ENCODE peak calls at places on chromosomes 7 and 10, in five cellular contexts. One of them, this sample, is unnamed.

GRCh38 chr7:83161851-83162401 is 758 bp downstream of the PCLO start:
- DNase-seq in SK-N-SH: no peak
- DNase-seq in A549: peak; percentile 4
- DNase-seq in GM12878: no peak
- DNase-seq in K562: no peak
- DNase-seq in this sample: no peak

GRCh38 chr7:128876127-128876526 is 13.5 kb downstream of the ATP6V1F start:
- DNase-seq in SK-N-SH: no peak
- DNase-seq in A549: no peak
- DNase-seq in GM12878: no peak
- DNase-seq in K562: no peak
- DNase-seq in this sample: no peak

GRCh38 chr7:1554332-1555045 is 1.5 kb downstream of the TMEM184A start:
- DNase-seq in SK-N-SH: peak; percentile 50
- DNase-seq in A549: no peak
- DNase-seq in GM12878: no peak
- DNase-seq in K562: no peak
- DNase-seq in this sample: no peak

GRCh38 chr10:131901181-131901829 is 497 bp downstream of the PPP2R2D start:
- DNase-seq in SK-N-SH: peak; percentile 71
- DNase-seq in A549: peak; percentile 28
- DNase-seq in GM12878: no peak
- DNase-seq in K562: no peak
- DNase-seq in this sample: peak; percentile 4

GRCh38 chr7:9030131-9030530 is 596.7 kb downstream of the NXPH1 start:
- DNase-seq in SK-N-SH: no peak
- DNase-seq in A549: no peak
- DNase-seq in GM12878: no peak
- DNase-seq in K562: no peak
- DNase-seq in this sample: no peak

GRCh38 chr7:156604311-156604710 is 36.3 kb upstream of the RNF32 start:
- DNase-seq in SK-N-SH: no peak
- DNase-seq in A549: no peak
- DNase-seq in GM12878: no peak
- DNase-seq in K562: no peak
- DNase-seq in this sample: peak; percentile 9

GRCh38 chr7:1672851-1673486 is 2.9 kb downstream of the ELFN1 start:
- DNase-seq in SK-N-SH: no peak
- DNase-seq in A549: no peak
- DNase-seq in GM12878: no peak
- DNase-seq in K562: no peak
- DNase-seq in this sample: no peak

GRCh38 chr10:132418520-132419416 is 21.8 kb downstream of the PWWP2B start:
- DNase-seq in SK-N-SH: peak; percentile 49
- DNase-seq in A549: peak; percentile 68
- DNase-seq in GM12878: no peak
- DNase-seq in K562: no peak
- DNase-seq in this sample: no peak

GRCh38 chr7:113289140-113289740 is 170.9 kb upstream of the SMIM30 start:
- DNase-seq in SK-N-SH: peak; percentile 42
- DNase-seq in A549: no peak
- DNase-seq in GM12878: no peak
- DNase-seq in K562: peak; percentile 21
- DNase-seq in this sample: peak; percentile 71

GRCh38 chr7:147282204-147282603 is 1165.6 kb downstream of the CNTNAP2 start:
- DNase-seq in SK-N-SH: no peak
- DNase-seq in A549: no peak
- DNase-seq in GM12878: no peak
- DNase-seq in K562: no peak
- DNase-seq in this sample: no peak

GRCh38 chr10:16049775-16050174 is 189.5 kb upstream of the MINDY3 start:
- DNase-seq in SK-N-SH: no peak
- DNase-seq in A549: no peak
- DNase-seq in GM12878: no peak
- DNase-seq in K562: peak; percentile 4
- DNase-seq in this sample: no peak

GRCh38 chr7:47758546-47758945 is 176.6 kb upstream of the TNS3 start:
- DNase-seq in SK-N-SH: no peak
- DNase-seq in A549: no peak
- DNase-seq in GM12878: no peak
- DNase-seq in K562: no peak
- DNase-seq in this sample: peak; percentile 36

GRCh38 chr7:23347007-23347681 is 48.0 kb downstream of the MALSU1 start:
- DNase-seq in SK-N-SH: no peak
- DNase-seq in A549: no peak
- DNase-seq in GM12878: no peak
- DNase-seq in K562: peak; percentile 81
- DNase-seq in this sample: no peak

GRCh38 chr10:83289373-83289772 is 849.9 kb upstream of the GHITM start:
- DNase-seq in SK-N-SH: peak; percentile 7
- DNase-seq in A549: no peak
- DNase-seq in GM12878: no peak
- DNase-seq in K562: no peak
- DNase-seq in this sample: no peak

GRCh38 chr7:77687747-77688144 is 8.5 kb upstream of the RSBN1L start:
- DNase-seq in SK-N-SH: no peak
- DNase-seq in A549: no peak
- DNase-seq in GM12878: no peak
- DNase-seq in K562: no peak
- DNase-seq in this sample: no peak

GRCh38 chr7:107023522-107024149 is 20.9 kb upstream of the PRKAR2B start:
- DNase-seq in SK-N-SH: no peak
- DNase-seq in A549: no peak
- DNase-seq in GM12878: no peak
- DNase-seq in K562: no peak
- DNase-seq in this sample: no peak

GRCh38 chr10:129755075-129756020 is 208.7 kb downstream of the EBF3 start:
- DNase-seq in SK-N-SH: no peak
- DNase-seq in A549: no peak
- DNase-seq in GM12878: no peak
- DNase-seq in K562: no peak
- DNase-seq in this sample: no peak

DNA sequence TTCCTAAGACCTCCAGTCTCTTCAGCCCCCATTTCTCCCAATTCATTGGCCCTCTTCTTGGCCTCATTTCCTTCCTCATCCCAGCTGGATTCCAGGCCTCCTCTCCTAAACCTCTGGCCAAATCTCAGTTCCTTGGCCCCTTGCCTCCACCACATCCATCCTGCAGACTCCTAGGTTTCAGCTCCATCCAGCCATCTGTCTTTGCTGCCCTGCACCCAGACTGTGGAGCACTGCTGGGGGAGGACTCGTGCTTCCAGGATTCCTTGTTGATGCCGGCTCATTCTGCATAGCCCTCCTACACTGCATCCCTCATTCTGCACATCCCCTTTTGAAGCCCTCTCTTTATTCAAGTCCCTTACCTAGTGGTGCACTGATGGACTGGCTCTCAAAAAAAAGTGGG is 6.8 kb downstream of the PLAC9 start:
- DNase-seq in SK-N-SH: no peak
- DNase-seq in A549: no peak
- DNase-seq in GM12878: no peak
- DNase-seq in K562: no peak
- DNase-seq in this sample: no peak
- TF ChIP-seq RCOR1 in SK-N-SH: no peak
- TF ChIP-seq RCOR1 in A549: no peak
- TF ChIP-seq RCOR1 in GM12878: no peak
- TF ChIP-seq RCOR1 in K562: no peak
- TF ChIP-seq RCOR1 in this sample: no peak

DNA sequence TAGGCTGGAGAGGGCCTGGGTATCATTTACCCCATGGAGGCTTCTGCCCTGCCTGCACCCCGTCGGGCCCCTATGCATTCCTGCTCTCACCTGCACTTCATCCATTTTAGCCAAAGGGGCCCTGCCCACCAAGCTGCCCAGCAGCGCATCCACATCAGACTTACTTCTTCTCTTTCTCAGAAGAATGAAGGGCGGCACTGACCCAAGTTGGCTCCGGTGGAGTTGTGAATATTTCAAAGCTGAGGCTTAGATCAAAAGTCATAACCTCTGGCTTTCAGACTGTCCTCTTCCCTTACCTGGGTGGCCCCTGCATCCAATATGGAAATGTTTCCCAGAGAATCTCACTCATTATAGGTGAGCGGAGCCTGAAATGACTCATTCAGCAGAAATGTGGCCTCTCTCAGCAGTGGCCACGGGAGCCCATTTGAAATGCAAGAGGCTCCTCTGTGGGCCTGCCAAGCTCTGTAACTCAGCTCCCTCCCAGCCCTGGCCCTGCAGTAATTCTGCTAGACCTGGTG is 117.6 kb upstream of the TCF7L2 start:
- DNase-seq in SK-N-SH: no peak
- DNase-seq in A549: no peak
- DNase-seq in GM12878: no peak
- DNase-seq in K562: no peak
- DNase-seq in this sample: peak; percentile 18
- TF ChIP-seq RCOR1 in SK-N-SH: no peak
- TF ChIP-seq RCOR1 in A549: no peak
- TF ChIP-seq RCOR1 in GM12878: no peak
- TF ChIP-seq RCOR1 in K562: no peak
- TF ChIP-seq RCOR1 in this sample: no peak

GRCh38 chr10:114720685-114721278 is 62.7 kb upstream of the ABLIM1 start:
- DNase-seq in SK-N-SH: no peak
- DNase-seq in A549: no peak
- DNase-seq in GM12878: no peak
- DNase-seq in K562: no peak
- DNase-seq in this sample: no peak
- TF ChIP-seq RCOR1 in SK-N-SH: no peak
- TF ChIP-seq RCOR1 in A549: no peak
- TF ChIP-seq RCOR1 in GM12878: no peak
- TF ChIP-seq RCOR1 in K562: no peak
- TF ChIP-seq RCOR1 in this sample: no peak

GRCh38 chr7:130353196-130353595 is 8.6 kb downstream of the CPA5 start:
- DNase-seq in SK-N-SH: peak; percentile 17
- DNase-seq in A549: no peak
- DNase-seq in GM12878: no peak
- DNase-seq in K562: no peak
- DNase-seq in this sample: no peak

GRCh38 chr7:130349911-130350782 is 5.5 kb downstream of the CPA5 start:
- DNase-seq in SK-N-SH: peak; percentile 25
- DNase-seq in A549: no peak
- DNase-seq in GM12878: no peak
- DNase-seq in K562: no peak
- DNase-seq in this sample: peak; percentile 28

GRCh38 chr7:130350945-130351663 is 6.5 kb downstream of the CPA5 start:
- DNase-seq in SK-N-SH: peak; percentile 18
- DNase-seq in A549: no peak
- DNase-seq in GM12878: peak; percentile 46
- DNase-seq in K562: no peak
- DNase-seq in this sample: no peak

GRCh38 chr7:130352335-130353074 is 7.9 kb downstream of the CPA5 start:
- DNase-seq in SK-N-SH: peak; percentile 19
- DNase-seq in A549: no peak
- DNase-seq in GM12878: no peak
- DNase-seq in K562: no peak
- DNase-seq in this sample: peak; percentile 75

DNA sequence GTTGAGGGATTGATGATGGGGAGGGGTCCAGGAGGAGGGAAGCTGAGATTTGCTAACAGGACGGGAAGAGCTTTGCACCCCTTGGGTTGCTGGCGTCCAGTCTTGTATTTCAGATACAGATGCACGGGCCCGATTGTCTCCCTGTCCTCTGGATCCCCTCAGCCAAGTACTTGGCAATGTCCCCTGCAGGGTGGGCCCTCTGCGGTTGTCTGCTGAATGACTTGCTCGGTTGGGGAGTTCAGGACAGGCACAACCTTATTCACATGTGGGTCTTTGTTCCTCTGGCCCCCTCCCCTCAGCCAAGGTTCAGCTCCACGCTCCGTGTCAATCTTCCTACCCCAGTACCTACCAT is 7.0 kb downstream of the CPA5 start:
- DNase-seq in SK-N-SH: peak; percentile 18
- DNase-seq in A549: no peak
- DNase-seq in GM12878: no peak
- DNase-seq in K562: no peak
- DNase-seq in this sample: no peak
- TF ChIP-seq RCOR1 in SK-N-SH: no peak
- TF ChIP-seq RCOR1 in A549: no peak
- TF ChIP-seq RCOR1 in GM12878: no peak
- TF ChIP-seq RCOR1 in K562: no peak
- TF ChIP-seq RCOR1 in this sample: no peak

DNA sequence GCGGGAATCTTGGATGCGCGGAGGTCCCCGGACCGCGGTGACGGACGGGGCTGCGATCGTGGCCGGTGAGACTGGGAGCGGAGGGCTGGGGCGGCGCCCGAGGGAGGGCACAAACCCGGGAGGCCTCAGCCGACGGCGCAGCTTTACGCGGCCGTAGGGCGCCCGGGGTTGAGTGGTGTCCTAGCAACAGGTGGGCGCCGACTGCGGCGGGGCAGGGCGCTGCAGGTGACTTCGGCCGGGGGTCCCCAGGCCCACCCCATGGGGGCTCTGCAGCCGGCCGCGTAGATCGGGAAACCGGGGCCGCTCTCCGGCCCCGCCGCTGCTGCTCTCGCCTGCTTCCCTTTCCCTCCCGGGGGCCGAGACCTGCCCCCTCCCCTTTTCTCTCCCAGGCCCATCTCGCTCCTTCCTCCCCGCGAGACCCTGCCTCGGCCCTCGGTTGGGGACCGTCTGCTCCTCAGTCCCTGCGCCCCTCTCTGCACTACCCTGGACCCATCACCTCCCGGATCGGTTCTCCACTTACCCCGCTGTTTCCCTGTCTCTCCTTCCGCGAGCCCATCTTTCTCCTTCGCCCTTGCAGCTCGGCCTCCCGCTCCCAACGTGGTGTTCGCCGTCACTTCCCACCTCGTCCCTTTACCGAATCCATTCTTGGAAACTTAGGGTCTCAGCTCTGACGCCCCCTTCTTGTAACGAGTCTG is 18.4 kb upstream of the ACBD5 start:
- DNase-seq in SK-N-SH: peak; percentile 71
- DNase-seq in A549: no peak
- DNase-seq in GM12878: no peak
- DNase-seq in K562: no peak
- DNase-seq in this sample: no peak
- TF ChIP-seq RCOR1 in SK-N-SH: no peak
- TF ChIP-seq RCOR1 in A549: no peak
- TF ChIP-seq RCOR1 in GM12878: no peak
- TF ChIP-seq RCOR1 in K562: no peak
- TF ChIP-seq RCOR1 in this sample: no peak

DNA sequence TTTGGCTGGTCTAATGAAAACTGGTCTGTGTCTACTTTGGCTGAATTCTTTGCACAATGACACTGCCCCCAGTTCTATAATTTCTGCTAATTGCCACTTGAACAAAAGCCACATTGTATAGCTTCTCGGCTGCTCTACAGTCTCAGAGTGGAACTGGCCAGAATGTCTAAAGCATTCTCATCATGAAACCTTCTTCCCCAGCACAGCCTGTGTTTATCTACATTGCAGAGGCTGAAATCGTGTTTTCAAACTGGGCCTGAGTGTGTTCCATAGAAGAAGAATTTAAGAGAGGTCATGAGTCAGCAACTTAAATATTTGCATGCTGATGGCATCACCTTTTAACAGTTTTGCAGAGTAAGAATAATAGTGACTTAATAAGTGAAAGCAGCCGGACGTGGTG is 177.2 kb downstream of the BUB3 start:
- DNase-seq in SK-N-SH: no peak
- DNase-seq in A549: no peak
- DNase-seq in GM12878: no peak
- DNase-seq in K562: no peak
- DNase-seq in this sample: peak; percentile 0
- TF ChIP-seq RCOR1 in SK-N-SH: no peak
- TF ChIP-seq RCOR1 in A549: no peak
- TF ChIP-seq RCOR1 in GM12878: no peak
- TF ChIP-seq RCOR1 in K562: no peak
- TF ChIP-seq RCOR1 in this sample: no peak